ENCODE peak calls at places on chromosomes 6 and 20, in four cellular contexts. U, J, S and W are unnamed samples.

GRCh38 chr6:90288404-90288803 is 8.2 kb downstream of the BACH2 start:
- DNase-seq in J (peak), S (no peak), U (no peak), W (no peak)

GRCh38 chr20:4470375-4470774 is 251.3 kb upstream of the PRND start:
- DNase-seq in J (no peak), S (no peak), U (no peak), W (no peak)

GRCh38 chr20:36093025-36093803 is 61.3 kb upstream of the EPB41L1 start:
- DNase-seq in U (peak), S (no peak), J (no peak), W (peak)

GRCh38 chr6:2841264-2842138 is at the start of gene SERPINB1:
- DNase-seq in S (peak), U (peak), J (peak), W (peak)

GRCh38 chr6:54404791-54405190 is 96.5 kb downstream of the TINAG start:
- DNase-seq in J (no peak), U (no peak), S (no peak), W (no peak)

GRCh38 chr20:43963872-43964791 is 49.5 kb downstream of the TOX2 start:
- DNase-seq in S (no peak), U (peak), J (no peak), W (peak)

GRCh38 chr6:145051661-145052060 is 683.7 kb downstream of the EPM2A start:
- DNase-seq in S (no peak), U (peak), J (no peak), W (no peak)

GRCh38 chr6:159451051-159451450 is 242.0 kb downstream of the SOD2 start:
- DNase-seq in S (no peak), J (no peak), U (peak), W (no peak)

GRCh38 chr6:149166747-149167146 is 150.8 kb upstream of the TAB2 start:
- DNase-seq in S (no peak), U (peak), J (no peak), W (no peak)

GRCh38 chr6:53300656-53301551 is 47.8 kb downstream of the ELOVL5 start:
- DNase-seq in S (no peak), U (peak), J (no peak), W (no peak)

GRCh38 chr6:153670403-153671026 is 368.5 kb upstream of the OPRM1 start:
- DNase-seq in S (no peak), U (no peak), J (no peak), W (no peak)

GRCh38 chr20:34364013-34364382 is 925 bp downstream of the ITCH start:
- DNase-seq in J (peak), S (no peak), U (peak), W (no peak)

GRCh38 chr6:4208158-4208557 is 72.8 kb upstream of the ECI2 start:
- DNase-seq in J (no peak), S (no peak), U (no peak), W (no peak)

GRCh38 chr6:35318200-35318844 is 20.7 kb downstream of the DEF6 start:
- DNase-seq in J (peak), S (no peak), U (peak), W (peak)

GRCh38 chr20:325889-326644 is 715 bp downstream of the SOX12 start:
- DNase-seq in U (peak), J (peak), S (no peak), W (peak)

GRCh38 chr6:112086744-112087135 is 542 bp downstream of the TUBE1 start:
- DNase-seq in J (peak), U (peak), S (no peak), W (no peak)

GRCh38 chr6:90273863-90274262 is 22.8 kb downstream of the BACH2 start:
- DNase-seq in S (no peak), J (no peak), U (no peak), W (no peak)

GRCh38 chr6:140441256-140441655 is 1066.8 kb upstream of the CITED2 start:
- DNase-seq in J (peak), U (peak), S (no peak), W (peak)

GRCh38 chr6:23175391-23175790 is 606.0 kb downstream of the HDGFL1 start:
- DNase-seq in S (no peak), U (peak), J (no peak), W (no peak)

GRCh38 chr20:38985603-38986170 is 23.5 kb downstream of the DHX35 start:
- DNase-seq in U (peak), S (no peak), J (no peak), W (no peak)

GRCh38 chr6:35178932-35179832 is 34.6 kb upstream of the SCUBE3 start:
- DNase-seq in J (peak), U (no peak), S (no peak), W (no peak)

GRCh38 chr6:109769213-109769612 is 78.1 kb downstream of the FIG4 start:
- DNase-seq in U (no peak), J (no peak), S (no peak), W (no peak)

GRCh38 chr6:31203345-31203979 is 33.0 kb upstream of the POU5F1 start:
- DNase-seq in S (peak), J (peak), U (peak), W (no peak)

GRCh38 chr6:56890683-56891429 is 64.1 kb upstream of the BEND6 start:
- DNase-seq in U (peak), J (peak), S (no peak), W (no peak)